ENCODE peak calls at places on chromosomes 4 and X, in five cellular contexts. M is trophoblast cell, Q is mesenchymal stem cell, D is H1, K is H9. C is an unnamed sample.

GRCh38 chrX:154696328-154697045 is 43.1 kb upstream of the CTAG2 start:
- DNase-seq in M (peak), Q (peak), D (no peak), K (no peak), C (no peak)

GRCh38 chrX:107700317-107700774 is 72.0 kb downstream of the PRPS1 start:
- DNase-seq in M (peak), Q (peak), D (no peak), K (no peak), C (no peak)

GRCh38 chr4:7955393-7955792 is 15.7 kb upstream of the AFAP1 start:
- DNase-seq in M (no peak), Q (no peak), D (no peak), K (no peak), C (no peak)

GRCh38 chr4:105594094-105595010 is 41.9 kb downstream of the ARHGEF38 start:
- DNase-seq in M (peak), Q (no peak), D (no peak), K (no peak), C (no peak)

GRCh38 chrX:51148848-51149247 is 183.8 kb upstream of the NUDT10 start:
- DNase-seq in M (peak), Q (no peak), D (peak), K (peak), C (no peak)

GRCh38 chrX:150363561-150364346 is 637 bp downstream of the MAMLD1 start:
- DNase-seq in M (peak), Q (peak), D (peak), K (peak), C (no peak)

GRCh38 chr4:40622913-40623312 is 6.8 kb downstream of the RBM47 start:
- DNase-seq in M (no peak), Q (no peak), D (no peak), K (no peak), C (no peak)

GRCh38 chr4:150976478-150977118 is 38.5 kb downstream of the LRBA start:
- DNase-seq in M (no peak), Q (no peak), D (no peak), K (peak), C (peak)

GRCh38 chr4:111027526-111027925 is 404.6 kb upstream of the PITX2 start:
- DNase-seq in M (peak), Q (peak), D (no peak), K (no peak), C (no peak)

GRCh38 chr4:66330125-66330524 is 659.8 kb upstream of the EPHA5 start:
- DNase-seq in M (no peak), Q (no peak), D (no peak), K (no peak), C (no peak)

GRCh38 chr4:121796283-121796682 is 4.8 kb upstream of the EXOSC9 start:
- DNase-seq in M (no peak), Q (no peak), D (no peak), K (no peak), C (no peak)

GRCh38 chr4:83582289-83582756 is 46.4 kb downstream of the GPAT3 start:
- DNase-seq in M (no peak), Q (no peak), D (no peak), K (no peak), C (no peak)

GRCh38 chr4:99510721-99511120 is at the start of gene C4orf17:
- DNase-seq in M (no peak), Q (no peak), D (no peak), K (no peak), C (no peak)

GRCh38 chr4:40200881-40201797 is 4.3 kb downstream of the RHOH start:
- DNase-seq in M (peak), Q (peak), D (no peak), K (no peak), C (no peak)

GRCh38 chr4:173524218-173525117 is 5.6 kb downstream of the HAND2 start:
- DNase-seq in M (no peak), Q (peak), D (no peak), K (peak), C (no peak)

GRCh38 chr4:68175562-68176155 is 46.0 kb upstream of the TMPRSS11F start:
- DNase-seq in M (peak), Q (peak), D (no peak), K (peak), C (peak)

GRCh38 chrX:138034136-138034535 is 468.2 kb downstream of the ZIC3 start:
- DNase-seq in M (no peak), Q (no peak), D (no peak), K (no peak), C (no peak)

GRCh38 chr4:156638332-156638731 is 333.3 kb downstream of the PDGFC start:
- DNase-seq in M (peak), Q (no peak), D (no peak), K (no peak), C (no peak)

GRCh38 chr4:38141808-38142500 is 181.8 kb downstream of the PTTG2 start:
- DNase-seq in M (no peak), Q (peak), D (no peak), K (no peak), C (no peak)

GRCh38 chr4:7364979-7365378 is 69.8 kb downstream of the PSAPL1 start:
- DNase-seq in M (no peak), Q (no peak), D (no peak), K (no peak), C (no peak)

GRCh38 chr4:7430368-7430964 is 4.3 kb downstream of the PSAPL1 start:
- DNase-seq in M (peak), Q (no peak), D (peak), K (peak), C (no peak)

GRCh38 chrX:78522601-78523000 is 136.5 kb downstream of the RTL3 start:
- DNase-seq in M (no peak), Q (no peak), D (no peak), K (no peak), C (no peak)

GRCh38 chrX:123740006-123740405 is 7.2 kb upstream of the THOC2 start:
- DNase-seq in M (no peak), Q (no peak), D (no peak), K (no peak), C (no peak)

GRCh38 chr4:153265311-153266047 is 61.2 kb downstream of the TRIM2 start:
- DNase-seq in M (no peak), Q (peak), D (peak), K (no peak), C (no peak)

GRCh38 chr4:87545052-87545451 is 15.9 kb upstream of the SPARCL1 start:
- DNase-seq in M (no peak), Q (no peak), D (no peak), K (no peak), C (no peak)

GRCh38 chrX:55187281-55187680 is 32.9 kb upstream of the PAGE5 start:
- DNase-seq in M (peak), Q (no peak), D (no peak), K (no peak), C (no peak)
- H2BK12ac ChIP-seq in M (no peak), Q (no peak), D (no peak), K (no peak), C (no peak)

DNA sequence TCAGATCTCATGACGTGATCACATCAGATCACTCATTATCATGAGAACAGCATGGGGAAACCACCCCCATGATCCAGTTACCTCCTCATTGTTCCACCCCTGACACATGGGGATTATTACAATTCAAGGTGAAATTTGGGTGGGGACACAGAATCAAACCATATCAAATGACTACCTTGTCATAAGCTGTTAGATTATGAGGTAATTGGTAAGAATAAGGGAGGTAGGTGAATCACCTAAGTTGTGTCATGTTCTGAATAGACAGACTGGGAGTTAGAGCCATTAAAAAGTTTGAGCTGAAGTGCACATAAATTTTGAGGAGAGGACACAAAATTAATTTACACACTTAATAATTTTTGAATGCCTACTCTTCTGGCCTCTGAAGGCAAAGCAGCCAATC is 24.7 kb downstream of the SLC9B1 start:
- DNase-seq in M (no peak), Q (no peak), D (no peak), K (no peak), C (no peak)
- H2BK12ac ChIP-seq in M (no peak), Q (no peak), D (no peak), K (no peak), C (no peak)

DNA sequence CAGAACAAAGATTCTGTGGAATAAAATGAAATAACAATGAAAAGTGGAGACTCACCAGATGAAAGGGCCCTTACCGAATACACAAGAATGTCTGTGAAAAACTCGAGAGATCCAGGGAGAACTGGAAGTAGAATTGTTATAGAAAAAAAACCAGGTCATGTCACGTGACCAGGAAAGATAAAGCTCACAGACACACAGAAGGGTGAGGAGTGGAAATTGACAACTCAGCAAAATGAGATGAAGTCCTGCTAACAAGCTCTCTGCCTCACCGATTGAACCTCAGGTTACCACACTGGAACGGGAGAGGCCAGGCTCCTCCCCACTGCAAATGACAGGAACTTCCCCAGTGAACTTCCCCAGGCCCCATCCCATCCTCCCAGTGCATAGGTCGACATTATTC is 1618.0 kb upstream of the PCDH10 start:
- DNase-seq in M (no peak), Q (no peak), D (no peak), K (no peak), C (no peak)
- H2BK12ac ChIP-seq in M (no peak), Q (no peak), D (no peak), K (no peak), C (no peak)

GRCh38 chrX:152735860-152736511 is 2.4 kb downstream of the MAGEA12 start:
- DNase-seq in M (no peak), Q (no peak), D (no peak), K (no peak), C (no peak)

GRCh38 chrX:152733261-152733975 is at the start of the genes CSAG1 and MAGEA12:
- DNase-seq in M (no peak), Q (no peak), D (no peak), K (no peak), C (no peak)

GRCh38 chrX:152738560-152738959 is 5.0 kb downstream of the MAGEA12 start:
- DNase-seq in M (no peak), Q (no peak), D (no peak), K (no peak), C (no peak)

DNA sequence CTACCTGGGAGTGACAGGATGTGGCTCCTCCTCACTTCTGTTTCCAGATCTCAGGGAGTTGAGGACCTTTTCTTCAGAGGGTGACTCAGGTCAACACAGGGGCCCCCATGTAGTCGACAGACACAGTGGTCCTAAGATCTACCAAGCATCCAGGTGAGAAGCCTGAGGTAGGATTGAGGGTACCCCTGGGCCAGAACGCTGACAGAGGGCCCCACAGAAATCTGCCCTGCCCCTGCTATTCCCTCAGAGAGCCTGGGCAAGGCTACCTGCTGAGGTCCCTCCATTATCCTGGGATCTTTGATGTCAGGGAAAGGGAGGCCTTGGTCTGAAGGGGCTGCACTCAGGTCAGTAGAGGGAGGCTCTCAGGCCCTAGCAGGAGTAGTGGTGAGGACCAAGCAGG is 1.5 kb downstream of the MAGEA12 start:
- DNase-seq in M (no peak), Q (no peak), D (no peak), K (no peak), C (no peak)
- H2BK12ac ChIP-seq in M (no peak), Q (no peak), D (no peak), K (no peak), C (no peak)

GRCh38 chr4:74266081-74266480 is 42.2 kb upstream of the EPGN start:
- DNase-seq in M (no peak), Q (no peak), D (no peak), K (no peak), C (no peak)
- H2BK12ac ChIP-seq in M (no peak), Q (no peak), D (no peak), K (no peak), C (no peak)

GRCh38 chr4:145041378-145041777 is 56.6 kb downstream of the ANAPC10 start:
- DNase-seq in M (no peak), Q (no peak), D (no peak), K (no peak), C (no peak)
- H2BK12ac ChIP-seq in M (no peak), Q (no peak), D (no peak), K (no peak), C (no peak)

GRCh38 chr4:75935628-75936027 is 5.2 kb downstream of the NAAA start:
- DNase-seq in M (no peak), Q (no peak), D (no peak), K (no peak), C (no peak)
- H2BK12ac ChIP-seq in M (no peak), Q (no peak), D (no peak), K (no peak), C (no peak)

GRCh38 chrX:22467571-22467970 is 194.9 kb downstream of the CBLL2 start:
- DNase-seq in M (no peak), Q (no peak), D (no peak), K (no peak), C (no peak)
- H2BK12ac ChIP-seq in M (no peak), Q (no peak), D (no peak), K (no peak), C (no peak)

C was measured in neuronal stem cell.